ENCODE peak calls at places on chromosomes 16 and 17, in seven cellular contexts. A is mucosa of gallbladder; Q is dermis blood vessel endothelial cell; I is stimulated activated CD4-positive, alpha-beta T cell treated with anti-CD3 and anti-CD28 coated beads, Interleukin-4, amount 100 ng/mL, for 4 hours; W is cardiac fibroblast; Y is T-helper 1 cell; O is progenitor cell of endocrine pancreas. N is an unnamed sample.

GRCh38 chr17:35901776-35902175 is 21.6 kb upstream of the CCL5 start:
- DNase-seq in A (no peak), Q (no peak), I (no peak), W (peak), Y (no peak), O (no peak), N (no peak)

GRCh38 chr17:76480676-76481075 is 13.3 kb downstream of the AANAT start:
- DNase-seq in A (no peak), Q (no peak), I (no peak), W (no peak), Y (no peak), O (no peak), N (no peak)

GRCh38 chr17:9336817-9337216 is 238.8 kb downstream of the STX8 start:
- DNase-seq in A (no peak), Q (no peak), I (no peak), W (no peak), Y (no peak), O (no peak), N (no peak)

GRCh38 chr17:50356892-50357510 is 11.1 kb downstream of the XYLT2 start:
- DNase-seq in A (no peak), Q (no peak), I (no peak), W (no peak), Y (no peak), O (no peak), N (no peak)

GRCh38 chr16:79089735-79090284 is 510.7 kb downstream of the MAF start:
- DNase-seq in A (peak), Q (no peak), I (peak), W (no peak), Y (no peak), O (no peak), N (no peak)

GRCh38 chr16:318628-319027 is 33.9 kb downstream of the AXIN1 start:
- DNase-seq in A (no peak), Q (no peak), I (no peak), W (no peak), Y (no peak), O (no peak), N (no peak)

GRCh38 chr17:3979276-3979583 is 15.0 kb upstream of the ATP2A3 start:
- DNase-seq in A (no peak), Q (no peak), I (no peak), W (no peak), Y (no peak), O (no peak), N (no peak)

GRCh38 chr17:74773871-74774286 is 2.3 kb downstream of the NAT9 start:
- DNase-seq in A (no peak), Q (no peak), I (no peak), W (peak), Y (no peak), O (no peak), N (no peak)

GRCh38 chr16:89368604-89369249 is 121.6 kb downstream of the ANKRD11 start:
- DNase-seq in A (no peak), Q (no peak), I (no peak), W (no peak), Y (no peak), O (no peak), N (no peak)

GRCh38 chr17:2087597-2088211 is 32.8 kb downstream of the HIC1 start:
- DNase-seq in A (peak), Q (peak), I (peak), W (peak), Y (no peak), O (no peak), N (peak)

GRCh38 chr17:10683853-10684252 is 13.5 kb downstream of the SCO1 start:
- DNase-seq in A (no peak), Q (peak), I (no peak), W (peak), Y (no peak), O (no peak), N (no peak)

GRCh38 chr16:58419241-58420012 is 27.2 kb downstream of the GINS3 start:
- DNase-seq in A (no peak), Q (no peak), I (no peak), W (no peak), Y (no peak), O (no peak), N (no peak)

GRCh38 chr17:63842173-63842539 is 329 bp downstream of the SMARCD2 start:
- DNase-seq in A (peak), Q (no peak), I (no peak), W (no peak), Y (no peak), O (peak), N (no peak)

GRCh38 chr17:53032861-53033271 is 789.9 kb upstream of the KIF2B start:
- DNase-seq in A (peak), Q (peak), I (no peak), W (peak), Y (no peak), O (peak), N (no peak)

GRCh38 chr17:45121055-45121454 is 11.3 kb downstream of the PLCD3 start:
- DNase-seq in A (no peak), Q (no peak), I (no peak), W (no peak), Y (no peak), O (no peak), N (no peak)

GRCh38 chr17:28727727-28728363 is 743 bp upstream of the NEK8 start:
- DNase-seq in A (peak), Q (peak), I (peak), W (peak), Y (peak), O (no peak), N (peak)

GRCh38 chr17:28960256-28961106 is 9.2 kb upstream of the PHF12 start:
- DNase-seq in A (no peak), Q (no peak), I (no peak), W (no peak), Y (no peak), O (no peak), N (no peak)

GRCh38 chr17:53996896-53997295 is 174.2 kb downstream of the KIF2B start:
- DNase-seq in A (no peak), Q (no peak), I (no peak), W (no peak), Y (no peak), O (no peak), N (no peak)

GRCh38 chr17:62860962-62861873 is 53.1 kb upstream of the MARCHF10 start:
- DNase-seq in A (no peak), Q (peak), I (no peak), W (peak), Y (no peak), O (no peak), N (no peak)

GRCh38 chr16:2088759-2089358 is 41.1 kb downstream of the TSC2 start:
- DNase-seq in A (no peak), Q (no peak), I (no peak), W (no peak), Y (no peak), O (no peak), N (no peak)